ENCODE peak calls at places on chromosome 18, in eight cellular contexts. I is caudate nucleus; L is CD4-positive, alpha-beta T cell; W is fibroblast of lung; Q is CD8-positive, alpha-beta memory T cell; Z is GM23248; M is HCT116; C is aorta. A is an unnamed sample.

GRCh38 chr18:13260114-13260926 is 41.8 kb downstream of the LDLRAD4 start:
- DNase-seq in Z (peak; percentile 20), I (peak; percentile 32), C (no peak), M (no peak), Q (no peak), W (no peak), L (no peak), A (no peak)

GRCh38 chr18:7174359-7175107 is 56.4 kb upstream of the LRRC30 start:
- DNase-seq in L (no peak), W (no peak), I (no peak), Z (peak; percentile 36), C (no peak), M (no peak), Q (no peak), A (peak; percentile 40)

GRCh38 chr18:398866-399637 is 101.4 kb downstream of the COLEC12 start:
- DNase-seq in C (no peak), W (no peak), Q (no peak), M (no peak), L (no peak), I (no peak), Z (no peak), A (no peak)

GRCh38 chr18:28541941-28542340 is 365.0 kb upstream of the CDH2 start:
- DNase-seq in Q (no peak), M (no peak), I (no peak), Z (no peak), C (no peak), L (no peak), W (no peak), A (no peak)

GRCh38 chr18:62442391-62442790 is 80.4 kb upstream of the ZCCHC2 start:
- DNase-seq in M (no peak), Z (no peak), W (no peak), C (no peak), L (no peak), Q (no peak), I (no peak), A (no peak)

GRCh38 chr18:38663682-38664081 is 1098.1 kb upstream of the CELF4 start:
- DNase-seq in M (no peak), W (no peak), I (no peak), Z (no peak), Q (no peak), L (no peak), C (no peak), A (no peak)

GRCh38 chr18:5879479-5879882 is 15.8 kb downstream of the TMEM200C start:
- DNase-seq in L (no peak), W (peak; percentile 66), C (no peak), Q (no peak), I (no peak), Z (peak; percentile 69), M (no peak), A (peak; percentile 45)

GRCh38 chr18:35005963-35006577 is 35.1 kb upstream of the MAPRE2 start:
- DNase-seq in I (no peak), L (no peak), M (peak; percentile 71), Q (peak; percentile 53), W (peak; percentile 82), Z (peak; percentile 74), C (no peak), A (peak; percentile 82)

GRCh38 chr18:76687271-76688006 is 134.9 kb upstream of the ZNF236 start:
- DNase-seq in L (no peak), W (no peak), Q (no peak), I (no peak), Z (peak; percentile 37), C (no peak), M (no peak), A (no peak)

GRCh38 chr18:52160652-52161051 is 179.3 kb upstream of the DCC start:
- DNase-seq in W (no peak), C (no peak), L (no peak), I (peak; percentile 52), Q (no peak), M (no peak), Z (peak; percentile 2), A (no peak)

GRCh38 chr18:37985126-37985525 is 419.5 kb upstream of the CELF4 start:
- DNase-seq in L (no peak), C (no peak), W (no peak), Q (no peak), I (no peak), Z (no peak), M (no peak), A (peak; percentile 54)

GRCh38 chr18:79690586-79691482 is 11.2 kb downstream of the CTDP1 start:
- DNase-seq in Q (no peak), M (no peak), L (no peak), C (peak; percentile 29), W (no peak), I (no peak), Z (no peak), A (no peak)

GRCh38 chr18:61541673-61542072 is 208.4 kb downstream of the CDH20 start:
- DNase-seq in Q (no peak), C (no peak), M (no peak), W (peak; percentile 27), L (no peak), I (no peak), Z (no peak), A (no peak)

GRCh38 chr18:79396431-79397287 is 929 bp downstream of the NFATC1 start:
- DNase-seq in W (peak; percentile 31), I (no peak), Z (peak; percentile 77), L (peak; percentile 43), C (peak; percentile 76), Q (peak; percentile 35), M (no peak), A (peak; percentile 71)

GRCh38 chr18:70276416-70277145 is 12.3 kb upstream of the SOCS6 start:
- DNase-seq in M (no peak), C (no peak), I (no peak), L (no peak), W (no peak), Q (no peak), Z (no peak), A (no peak)

GRCh38 chr18:79241755-79242154 is 154.0 kb upstream of the NFATC1 start:
- DNase-seq in I (no peak), Z (no peak), C (no peak), W (no peak), L (no peak), M (no peak), Q (no peak), A (no peak)

DNA sequence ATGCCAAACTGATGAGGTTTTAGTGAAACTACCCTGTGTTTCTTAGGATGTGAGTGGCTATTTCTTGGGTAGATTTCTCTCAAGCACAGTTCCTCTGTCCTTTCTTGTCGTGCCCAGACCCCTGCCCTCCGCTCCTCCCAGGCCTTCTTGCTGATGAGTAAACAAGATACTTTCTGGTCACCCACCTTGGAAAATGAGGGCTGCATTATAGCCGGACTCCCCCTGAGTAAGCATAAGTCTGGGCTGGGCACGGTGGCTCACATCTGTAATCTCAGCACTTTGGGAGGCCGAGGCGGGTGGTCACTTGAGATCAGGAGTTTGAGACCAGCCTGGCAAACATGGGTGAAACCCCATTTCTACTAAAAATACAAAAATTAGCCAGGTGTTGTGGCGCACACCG is 58.5 kb downstream of the MEX3C start:
- DNase-seq in C (no peak), M (no peak), Q (no peak), I (no peak), W (no peak), Z (no peak), L (no peak), A (no peak)
- H3K27ac ChIP-seq in C (no peak overlapping the region), M (no peak overlapping the region), Q (no peak overlapping the region), I (no peak overlapping the region), W (no peak overlapping the region), Z (no peak overlapping the region), L (no peak overlapping the region), A (no peak overlapping the region)

GRCh38 chr18:48896875-48897511 is 53.8 kb downstream of the SMAD7 start:
- DNase-seq in M (no peak), I (peak; percentile 49), Z (peak; percentile 63), L (no peak), C (peak; percentile 93), Q (no peak), W (peak; percentile 28), A (no peak)
- H3K27ac ChIP-seq in M (no peak overlapping the region), I (peak overlapping the region; percentile 68), Z (peak overlapping the region; percentile 12), L (no peak overlapping the region), C (peak overlapping the region; percentile 58), Q (no peak overlapping the region), W (no peak overlapping the region), A (peak overlapping the region; percentile 50)

GRCh38 chr18:58177886-58178470 is 134.0 kb downstream of the NEDD4L start:
- DNase-seq in L (no peak), M (no peak), C (no peak), Q (no peak), Z (no peak), I (no peak), W (peak; percentile 39), A (no peak)
- H3K27ac ChIP-seq in L (no peak overlapping the region), M (no peak overlapping the region), C (no peak overlapping the region), Q (no peak overlapping the region), Z (no peak overlapping the region), I (no peak overlapping the region), W (no peak overlapping the region), A (no peak overlapping the region)

DNA sequence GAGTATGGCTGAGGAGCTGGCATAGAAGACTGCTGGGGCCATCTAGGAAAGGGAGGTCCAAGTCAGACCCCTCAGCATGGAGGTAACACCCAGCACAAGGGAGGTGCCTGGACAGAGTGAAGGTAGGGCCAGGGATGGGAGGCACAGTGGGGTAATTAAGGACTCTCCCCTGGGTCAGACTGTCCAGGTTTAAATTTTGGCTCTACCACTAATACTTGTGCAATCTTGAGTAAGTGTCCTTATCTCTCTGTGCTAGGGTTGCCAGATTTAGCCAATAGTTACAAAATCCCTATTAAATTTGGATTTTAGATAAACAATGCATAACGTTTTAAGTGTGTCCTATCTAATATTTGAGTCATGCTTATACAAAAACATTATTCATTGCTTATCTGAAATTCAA is 109.5 kb downstream of the LOXHD1 start:
- DNase-seq in L (no peak), M (no peak), I (no peak), Z (no peak), Q (no peak), C (no peak), W (no peak), A (peak; percentile 8)
- H3K27ac ChIP-seq in L (no peak overlapping the region), M (no peak overlapping the region), I (no peak overlapping the region), Z (no peak overlapping the region), Q (no peak overlapping the region), C (no peak overlapping the region), W (no peak overlapping the region), A (no peak overlapping the region)

DNA sequence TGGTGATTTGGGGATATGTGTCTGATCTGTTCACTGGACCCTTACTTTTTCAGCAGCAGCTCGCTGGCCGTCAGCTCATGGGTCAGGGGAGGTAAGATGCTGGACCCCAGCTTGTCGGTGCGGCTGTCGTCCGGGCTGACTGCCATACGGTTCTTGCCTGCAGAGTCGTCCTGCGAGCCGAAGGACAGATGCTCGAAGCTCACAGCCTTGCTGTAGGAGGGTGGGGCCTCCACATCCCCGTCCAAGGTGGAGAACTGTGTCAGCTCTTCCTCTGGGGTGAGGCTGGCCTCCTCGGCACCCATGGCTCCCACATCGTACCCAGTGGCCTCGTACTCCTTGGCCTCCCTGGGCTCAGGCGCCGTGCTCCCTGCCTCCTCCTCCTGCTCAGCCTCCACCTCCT is 179.5 kb downstream of the NAPG start:
- DNase-seq in Q (no peak), Z (no peak), C (no peak), L (no peak), I (no peak), M (no peak), W (no peak), A (no peak)
- H3K27ac ChIP-seq in Q (no peak overlapping the region), Z (no peak overlapping the region), C (no peak overlapping the region), L (no peak overlapping the region), I (no peak overlapping the region), M (no peak overlapping the region), W (no peak overlapping the region), A (no peak overlapping the region)

DNA sequence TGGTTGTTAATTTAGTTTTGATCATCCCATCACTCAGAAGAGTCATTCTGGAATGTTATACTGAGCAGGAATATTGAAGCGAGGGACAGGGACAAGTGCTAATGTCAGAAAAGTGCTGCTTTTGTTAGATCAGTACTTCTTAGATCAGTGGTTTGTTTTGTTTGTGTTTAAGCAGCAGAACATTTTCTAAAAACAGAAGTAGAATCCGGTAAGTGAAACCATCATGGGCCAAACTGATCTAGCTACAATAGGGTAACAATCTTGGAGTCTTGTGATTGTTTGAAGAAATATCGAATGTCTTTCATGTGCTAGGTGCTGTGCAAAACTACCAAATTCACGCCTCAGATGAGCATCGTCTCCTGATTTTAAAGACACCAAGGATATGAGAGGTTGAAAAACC is 45.1 kb upstream of the SEC11C start:
- DNase-seq in M (no peak), W (no peak), Z (no peak), Q (no peak), L (no peak), I (no peak), C (no peak), A (no peak)
- H3K27ac ChIP-seq in M (no peak overlapping the region), W (no peak overlapping the region), Z (no peak overlapping the region), Q (no peak overlapping the region), L (no peak overlapping the region), I (no peak overlapping the region), C (no peak overlapping the region), A (no peak overlapping the region)

A was measured in cardiac muscle cell.